ENCODE peak calls at places on chromosomes 3 and 15, in seven cellular contexts. D is astrocyte, S is IMR-90, Q is lower leg skin, N is fibroblast of lung, V is NB4, X is foreskin fibroblast. L is an unnamed sample.

GRCh38 chr15:77985931-77986480 is 91.5 kb downstream of the TBC1D2B start:
- DNase-seq in D (no peak), S (no peak), Q (peak; percentile 78), N (no peak), V (no peak), X (no peak), L (no peak)

GRCh38 chr3:160886421-160886820 is 130.4 kb downstream of the PPM1L start:
- DNase-seq in D (no peak), S (no peak), Q (no peak), N (no peak), V (no peak), X (no peak), L (no peak)

GRCh38 chr3:113912551-113913246 is 35.1 kb upstream of the ZDHHC23 start:
- DNase-seq in D (peak; percentile 50), S (peak; percentile 77), Q (no peak), N (peak; percentile 71), V (peak; percentile 62), X (peak; percentile 46), L (peak; percentile 80)

GRCh38 chr3:66593978-66594377 is 93.2 kb upstream of the LRIG1 start:
- DNase-seq in D (peak; percentile 98), S (peak; percentile 99), Q (no peak), N (peak; percentile 87), V (no peak), X (peak; percentile 87), L (peak; percentile 89)

GRCh38 chr15:74144153-74144775 is 13.9 kb downstream of the ISLR2 start:
- DNase-seq in D (no peak), S (no peak), Q (no peak), N (no peak), V (peak; percentile 46), X (no peak), L (no peak)

GRCh38 chr3:51727500-51727899 is 20.6 kb downstream of the GRM2 start:
- DNase-seq in D (no peak), S (no peak), Q (no peak), N (no peak), V (no peak), X (no peak), L (no peak)

GRCh38 chr3:9183011-9183410 is 66.4 kb downstream of the SRGAP3 start:
- DNase-seq in D (no peak), S (no peak), Q (no peak), N (no peak), V (no peak), X (no peak), L (no peak)

GRCh38 chr3:47266709-47267489 is 15.7 kb downstream of the KIF9 start:
- DNase-seq in D (peak; percentile 91), S (peak; percentile 96), Q (peak; percentile 94), N (peak; percentile 97), V (peak; percentile 96), X (peak; percentile 92), L (peak; percentile 96)

GRCh38 chr15:68203956-68204355 is 1.2 kb downstream of the CALML4 start:
- DNase-seq in D (no peak), S (no peak), Q (peak; percentile 57), N (no peak), V (no peak), X (no peak), L (no peak)

GRCh38 chr3:16104161-16104560 is 70.3 kb upstream of the GALNT15 start:
- DNase-seq in D (peak; percentile 45), S (peak; percentile 34), Q (no peak), N (no peak), V (no peak), X (no peak), L (peak; percentile 48)

GRCh38 chr15:58454950-58455401 is 23.2 kb downstream of the LIPC start:
- DNase-seq in D (no peak), S (no peak), Q (no peak), N (no peak), V (peak; percentile 17), X (no peak), L (peak; percentile 39)

GRCh38 chr3:127448161-127448561 is 142.4 kb downstream of the TPRA1 start:
- DNase-seq in D (no peak), S (no peak), Q (peak; percentile 72), N (no peak), V (no peak), X (no peak), L (no peak)

GRCh38 chr3:64838150-64838735 is 150.4 kb upstream of the ADAMTS9 start:
- DNase-seq in D (no peak), S (no peak), Q (no peak), N (no peak), V (peak; percentile 4), X (no peak), L (no peak)

GRCh38 chr3:123341871-123342630 is 106.8 kb downstream of the ADCY5 start:
- DNase-seq in D (no peak), S (no peak), Q (no peak), N (no peak), V (no peak), X (no peak), L (no peak)

GRCh38 chr15:70488002-70488605 is 275.3 kb downstream of the UACA start:
- DNase-seq in D (no peak), S (peak; percentile 67), Q (peak; percentile 94), N (peak; percentile 82), V (peak; percentile 82), X (peak; percentile 43), L (peak; percentile 84)

GRCh38 chr15:77603616-77604406 is 28.9 kb downstream of the LINGO1 start:
- DNase-seq in D (no peak), S (no peak), Q (no peak), N (no peak), V (no peak), X (no peak), L (no peak)

GRCh38 chr3:88019024-88019423 is 39.8 kb downstream of the CGGBP1 start:
- DNase-seq in D (peak; percentile 8), S (no peak), Q (no peak), N (no peak), V (no peak), X (no peak), L (no peak)

GRCh38 chr15:71611721-71612016 is 198.7 kb upstream of the NR2E3 start:
- DNase-seq in D (no peak), S (no peak), Q (no peak), N (no peak), V (no peak), X (no peak), L (no peak)

GRCh38 chr15:73694419-73694818 is 10.2 kb downstream of the CD276 start:
- DNase-seq in D (no peak), S (peak; percentile 55), Q (no peak), N (peak; percentile 68), V (no peak), X (no peak), L (peak; percentile 69)

GRCh38 chr15:80689716-80690115 is 5.4 kb upstream of the ABHD17C start:
- DNase-seq in D (peak; percentile 70), S (peak; percentile 23), Q (no peak), N (no peak), V (no peak), X (no peak), L (peak; percentile 61)

GRCh38 chr3:52805270-52806039 is 10.9 kb downstream of the ITIH3 start:
- DNase-seq in D (no peak), S (no peak), Q (no peak), N (no peak), V (no peak), X (no peak), L (no peak)

GRCh38 chr3:171704814-171705213 is 105.5 kb downstream of the PLD1 start:
- DNase-seq in D (no peak), S (no peak), Q (no peak), N (no peak), V (no peak), X (no peak), L (no peak)

GRCh38 chr3:171700157-171700556 is 110.1 kb downstream of the PLD1 start:
- DNase-seq in D (no peak), S (no peak), Q (no peak), N (no peak), V (no peak), X (no peak), L (peak; percentile 12)

GRCh38 chr3:171700653-171701052 is 109.6 kb downstream of the PLD1 start:
- DNase-seq in D (no peak), S (no peak), Q (no peak), N (no peak), V (peak; percentile 54), X (no peak), L (peak; percentile 49)

GRCh38 chr3:171703144-171703543 is 107.1 kb downstream of the PLD1 start:
- DNase-seq in D (no peak), S (no peak), Q (no peak), N (no peak), V (no peak), X (no peak), L (no peak)

GRCh38 chr3:171704002-171704401 is 106.3 kb downstream of the PLD1 start:
- DNase-seq in D (peak; percentile 30), S (peak; percentile 37), Q (no peak), N (peak; percentile 56), V (peak; percentile 37), X (peak; percentile 8), L (peak; percentile 54)
- TF ChIP-seq CTCF in D (peak; percentile 60), S (peak; percentile 53), Q (no peak), N (peak; percentile 39), V (peak; percentile 41), X (peak; percentile 55), L (peak; percentile 60)

DNA sequence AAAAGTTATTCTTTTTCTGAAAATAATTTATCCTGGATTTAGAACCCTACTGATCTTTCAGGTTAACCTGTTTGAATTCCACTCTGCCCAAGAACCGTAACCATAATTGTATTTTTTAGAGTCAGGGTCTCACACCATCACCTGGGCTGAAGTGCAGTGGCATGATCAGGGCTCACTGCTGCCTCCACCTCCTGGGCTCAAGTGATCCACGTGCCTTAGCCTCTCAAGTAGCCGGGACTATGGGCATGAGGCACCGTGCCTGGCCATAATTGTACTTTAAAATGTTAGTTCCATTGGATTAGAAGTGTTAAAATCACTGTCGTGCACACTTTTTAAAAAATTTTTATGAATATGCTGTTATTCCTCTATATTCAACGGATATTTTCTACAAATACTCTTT is 1.0 kb upstream of the MTMR10 start:
- DNase-seq in D (no peak), S (no peak), Q (no peak), N (no peak), V (peak; percentile 17), X (no peak), L (no peak)
- H3K4me3 ChIP-seq in D (peak overlapping the region; percentile 88), S (no peak overlapping the region), Q (no peak overlapping the region), N (peak overlapping the region; percentile 67), V (peak overlapping the region; percentile 65), X (peak overlapping the region; percentile 94), L (peak overlapping the region; percentile 89)

GRCh38 chr3:22175899-22176298 is 424.9 kb upstream of the ZNF385D start:
- DNase-seq in D (no peak), S (no peak), Q (no peak), N (peak; percentile 16), V (no peak), X (no peak), L (peak; percentile 16)
- TF ChIP-seq CTCF in D (no peak), S (no peak), Q (no peak), N (no peak), V (no peak), X (no peak), L (no peak)

GRCh38 chr3:12967751-12968209 is 105.4 kb downstream of the IQSEC1 start:
- DNase-seq in D (peak; percentile 63), S (peak; percentile 83), Q (peak; percentile 96), N (peak; percentile 90), V (peak; percentile 86), X (peak; percentile 83), L (peak; percentile 86)

GRCh38 chr3:12968541-12968940 is 104.7 kb downstream of the IQSEC1 start:
- DNase-seq in D (no peak), S (no peak), Q (no peak), N (no peak), V (no peak), X (no peak), L (no peak)

GRCh38 chr3:12964713-12965612 is 108.3 kb downstream of the IQSEC1 start:
- DNase-seq in D (no peak), S (no peak), Q (no peak), N (no peak), V (no peak), X (no peak), L (no peak)

GRCh38 chr3:12965999-12966846 is 107.0 kb downstream of the IQSEC1 start:
- DNase-seq in D (no peak), S (no peak), Q (no peak), N (no peak), V (no peak), X (no peak), L (no peak)

GRCh38 chr3:12966847-12967750 is 106.1 kb downstream of the IQSEC1 start:
- DNase-seq in D (no peak), S (peak; percentile 22), Q (no peak), N (peak; percentile 18), V (peak; percentile 30), X (no peak), L (peak; percentile 25)
- H3K4me3 ChIP-seq in D (peak overlapping the region; percentile 83), S (peak overlapping the region; percentile 64), Q (peak overlapping the region; percentile 65), N (peak overlapping the region; percentile 89), V (peak overlapping the region; percentile 34), X (peak overlapping the region; percentile 73), L (peak overlapping the region; percentile 86)